ENCODE peak calls at places on chromosomes 13 and 19, in five cellular contexts. Q is HAP-1, P is esophagus muscularis mucosa, E is NCI-H69, T is HS-27A. M is an unnamed sample.

GRCh38 chr13:20713751-20714150 is 10.3 kb downstream of the IL17D start:
- DNase-seq in Q (no peak), P (no peak), E (no peak), T (peak), M (peak)

GRCh38 chr13:40664100-40665060 is 2.1 kb downstream of the FOXO1 start:
- DNase-seq in Q (no peak), P (peak), E (peak), T (no peak), M (peak)

GRCh38 chr13:33015791-33016323 is 366 bp upstream of the KL start:
- DNase-seq in Q (no peak), P (no peak), E (peak), T (no peak), M (no peak)

GRCh38 chr19:52366414-52366824 is 3.3 kb upstream of the ZNF880 start:
- DNase-seq in Q (no peak), P (no peak), E (no peak), T (no peak), M (no peak)

GRCh38 chr13:19781526-19781925 is 1.2 kb downstream of the PSPC1 start:
- DNase-seq in Q (no peak), P (no peak), E (peak), T (no peak), M (no peak)

GRCh38 chr13:72204291-72204690 is 337.3 kb upstream of the DACH1 start:
- DNase-seq in Q (no peak), P (no peak), E (peak), T (peak), M (no peak)

GRCh38 chr19:18399008-18399407 is 1.6 kb upstream of the LRRC25 start:
- DNase-seq in Q (no peak), P (no peak), E (no peak), T (no peak), M (no peak)

GRCh38 chr19:28465317-28466086 is 747.4 kb downstream of the UQCRFS1 start:
- DNase-seq in Q (no peak), P (no peak), E (no peak), T (no peak), M (no peak)